ENCODE peak calls at places on chromosomes 5 and 9, in eight cellular contexts. E, F, J, P, X, B, O and R are unnamed samples.
A peak's percentile ranks its signal among the peaks of the same experiment; 100 is the strongest.

GRCh38 chr9:6757988-6758417 is 230 bp downstream of the KDM4C start:
- DNase-seq in J (peak; percentile 97), P (no peak), F (no peak), O (no peak), E (peak; percentile 95), B (no peak), X (no peak), R (no peak)

GRCh38 chr5:36052542-36052941 is 14.1 kb downstream of the UGT3A2 start:
- DNase-seq in X (no peak), O (no peak), P (no peak), J (no peak), E (no peak), B (no peak), F (no peak), R (no peak)

GRCh38 chr9:128245293-128246151 is 30.3 kb downstream of the GOLGA2 start:
- DNase-seq in O (no peak), E (peak; percentile 43), P (no peak), X (peak; percentile 79), J (peak; percentile 49), F (no peak), B (peak; percentile 78), R (no peak)

GRCh38 chr9:100515578-100516494 is 42.9 kb downstream of the TMEFF1 start:
- DNase-seq in F (peak; percentile 16), X (peak; percentile 40), O (peak; percentile 23), J (peak; percentile 23), B (no peak), E (no peak), P (no peak), R (no peak)

GRCh38 chr5:67100301-67100700 is 96.3 kb downstream of the CD180 start:
- DNase-seq in B (no peak), P (no peak), E (no peak), O (no peak), X (no peak), J (no peak), F (no peak), R (no peak)

GRCh38 chr5:123503299-123503698 is 8.7 kb upstream of the CSNK1G3 start:
- DNase-seq in J (no peak), P (no peak), O (no peak), B (no peak), X (no peak), F (no peak), E (no peak), R (no peak)

GRCh38 chr5:129664336-129664937 is 83.5 kb upstream of the MINAR2 start:
- DNase-seq in O (peak; percentile 19), F (peak; percentile 20), X (peak; percentile 54), P (no peak), E (no peak), B (no peak), J (peak; percentile 65), R (no peak)

GRCh38 chr9:15136646-15137045 is 170.4 kb downstream of the TTC39B start:
- DNase-seq in E (no peak), J (peak; percentile 47), P (no peak), X (peak; percentile 12), B (no peak), O (no peak), F (no peak), R (no peak)

GRCh38 chr5:180599981-180600553 is 8.8 kb upstream of the SCGB3A1 start:
- DNase-seq in O (no peak), P (no peak), F (no peak), E (no peak), J (no peak), X (no peak), B (no peak), R (no peak)

GRCh38 chr5:170885281-170885680 is 23.5 kb downstream of the RANBP17 start:
- DNase-seq in X (no peak), O (no peak), B (no peak), J (no peak), P (no peak), E (no peak), F (no peak), R (no peak)

GRCh38 chr9:137000177-137000930 is 4.0 kb upstream of the CLIC3 start:
- DNase-seq in O (no peak), X (no peak), B (no peak), E (no peak), P (no peak), J (no peak), F (peak; percentile 52), R (no peak)

GRCh38 chr5:1523793-1524480 is at the start of gene LPCAT1:
- DNase-seq in O (peak; percentile 94), P (peak; percentile 27), E (peak; percentile 88), X (peak; percentile 93), B (peak; percentile 89), J (peak; percentile 86), F (peak; percentile 60), R (peak; percentile 28)

GRCh38 chr5:109614316-109614715 is 75.4 kb upstream of the MAN2A1 start:
- DNase-seq in B (no peak), X (no peak), J (no peak), E (no peak), F (no peak), P (no peak), O (no peak), R (no peak)

GRCh38 chr5:83434929-83435328 is 36.6 kb upstream of the VCAN start:
- DNase-seq in J (no peak), E (no peak), B (no peak), O (no peak), F (no peak), P (no peak), X (no peak), R (no peak)

GRCh38 chr9:132049323-132049882 is 30.3 kb downstream of the MED27 start:
- DNase-seq in B (no peak), P (peak; percentile 28), X (no peak), J (no peak), F (no peak), E (no peak), O (no peak), R (no peak)

GRCh38 chr9:115138151-115138550 is 20.2 kb upstream of the TNC start:
- DNase-seq in B (no peak), O (no peak), F (peak; percentile 26), P (no peak), J (no peak), X (no peak), E (no peak), R (no peak)

GRCh38 chr5:31809037-31809910 is 170.3 kb downstream of the PDZD2 start:
- DNase-seq in E (peak; percentile 65), B (peak; percentile 80), P (peak; percentile 47), X (peak; percentile 82), F (peak; percentile 59), J (peak; percentile 86), O (peak; percentile 67), R (peak; percentile 4)

GRCh38 chr5:14041528-14042184 is 97.2 kb upstream of the DNAH5 start:
- DNase-seq in O (no peak), X (no peak), F (no peak), P (no peak), J (no peak), B (no peak), E (no peak), R (no peak)

GRCh38 chr5:6734781-6735180 is 21.5 kb downstream of the TENT4A start:
- DNase-seq in F (no peak), X (no peak), O (no peak), J (no peak), P (no peak), E (no peak), B (peak; percentile 17), R (no peak)
- H3K4me1 ChIP-seq in F (peaks cover 24% of the 10 kb centered on the region), X (peaks cover 13% of the 10 kb centered on the region), O (no peaks in the 10 kb centered on the region), J (peaks cover 3% of the 10 kb centered on the region), P (peaks cover 44% of the 10 kb centered on the region), E (peaks cover 68% of the 10 kb centered on the region), B (peaks cover 40% of the 10 kb centered on the region), R (peaks cover 40% of the 10 kb centered on the region)

GRCh38 chr9:98961513-98962180 is 17.9 kb downstream of the COL15A1 start:
- DNase-seq in X (no peak), J (no peak), F (no peak), E (no peak), O (no peak), B (no peak), P (no peak), R (no peak)
- H3K4me1 ChIP-seq in X (no peaks in the 10 kb centered on the region), J (peaks cover 10% of the 10 kb centered on the region), F (no peaks in the 10 kb centered on the region), E (peaks cover 84% of the 10 kb centered on the region), O (no peaks in the 10 kb centered on the region), B (peaks cover 87% of the 10 kb centered on the region), P (peaks cover 3% of the 10 kb centered on the region), R (peaks cover 19% of the 10 kb centered on the region)

GRCh38 chr5:78915170-78915569 is 69.9 kb downstream of the ARSB start:
- DNase-seq in B (no peak), J (no peak), P (no peak), X (no peak), F (no peak), E (no peak), O (no peak), R (no peak)

GRCh38 chr5:78912796-78913195 is 72.3 kb downstream of the ARSB start:
- DNase-seq in B (no peak), P (no peak), O (no peak), F (no peak), X (no peak), J (no peak), E (no peak), R (no peak)

GRCh38 chr5:78916044-78916443 is 69.1 kb downstream of the ARSB start:
- DNase-seq in E (no peak), B (no peak), F (no peak), O (no peak), X (no peak), P (no peak), J (no peak), R (no peak)

GRCh38 chr5:78908173-78908901 is 76.8 kb downstream of the ARSB start:
- DNase-seq in X (peak; percentile 67), B (no peak), O (no peak), J (peak; percentile 56), E (peak; percentile 60), P (peak; percentile 56), F (no peak), R (no peak)

DNA sequence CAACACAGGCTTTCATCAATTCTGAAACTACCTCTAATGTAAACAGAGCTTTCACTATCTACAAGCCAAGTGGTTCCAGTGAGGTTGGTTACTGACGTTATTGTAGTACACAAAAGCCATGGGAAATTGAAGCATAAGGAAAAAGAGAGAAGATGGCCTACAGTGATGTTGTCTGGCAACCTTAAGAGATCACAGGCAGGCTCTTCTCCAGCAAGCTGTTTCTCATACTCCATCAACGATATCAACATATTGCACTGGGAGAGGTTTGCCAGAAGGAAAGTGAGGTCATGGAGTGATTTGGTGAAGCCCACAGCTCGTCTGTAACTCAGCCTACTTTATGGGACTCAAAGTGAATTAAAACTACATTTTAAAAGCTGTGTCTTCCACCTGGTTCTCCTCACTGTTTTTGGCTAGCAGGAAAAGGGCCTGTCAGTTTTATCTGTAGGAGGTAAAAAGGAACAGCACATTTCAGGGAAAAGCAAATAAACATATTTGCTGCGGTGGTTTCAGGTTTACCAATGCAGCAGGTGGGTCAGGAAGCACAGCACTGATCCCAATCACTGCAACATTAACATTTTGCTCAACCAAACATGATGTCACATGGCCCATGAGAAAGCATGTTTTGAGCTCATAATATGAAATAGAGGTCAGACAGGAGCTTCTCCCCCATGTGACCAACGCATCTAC is 72.9 kb downstream of the ARSB start:
- DNase-seq in F (no peak), E (no peak), B (no peak), O (no peak), J (no peak), X (no peak), P (no peak), R (no peak)
- H3K4me1 ChIP-seq in F (no peaks in the 10 kb centered on the region), E (peaks cover 35% of the 10 kb centered on the region), B (peaks cover 31% of the 10 kb centered on the region), O (no peaks in the 10 kb centered on the region), J (peaks cover 20% of the 10 kb centered on the region), X (peaks cover 31% of the 10 kb centered on the region), P (peaks cover 17% of the 10 kb centered on the region), R (peaks cover 24% of the 10 kb centered on the region)

DNA sequence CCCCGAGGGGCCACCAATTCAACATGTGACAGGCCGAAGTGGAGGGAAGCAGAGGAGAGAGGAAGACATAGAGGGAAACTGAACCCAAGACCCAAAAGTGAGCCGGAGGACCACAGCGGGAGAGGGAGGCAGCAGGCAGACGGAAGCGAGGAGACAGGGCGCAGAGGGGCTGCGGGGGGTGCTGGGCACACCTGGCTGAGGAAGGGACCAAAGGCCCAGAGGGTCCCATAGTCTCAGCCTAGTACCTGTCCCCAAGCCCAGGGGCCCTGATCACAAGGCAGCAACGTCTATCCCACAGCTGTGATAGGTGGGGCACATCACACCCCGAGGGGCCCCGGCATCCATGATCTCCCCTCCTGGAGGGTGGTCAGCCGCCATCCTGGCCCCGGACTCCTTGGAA is 7.1 kb upstream of the RALGDS start:
- DNase-seq in B (no peak), J (no peak), F (no peak), O (no peak), E (no peak), P (no peak), X (no peak), R (no peak)
- H3K4me1 ChIP-seq in B (peaks cover 31% of the 10 kb centered on the region), J (no peaks in the 10 kb centered on the region), F (peaks cover 26% of the 10 kb centered on the region), O (peaks cover 36% of the 10 kb centered on the region), E (peaks cover 78% of the 10 kb centered on the region), P (peaks cover 62% of the 10 kb centered on the region), X (peaks cover 9% of the 10 kb centered on the region), R (peaks cover 34% of the 10 kb centered on the region)